ENCODE peak calls at places on chromosomes 13 and 19, in eight cellular contexts. Y, S, E, M, D, R, U and J are unnamed samples.

GRCh38 chr13:73593199-73593765 is 534.5 kb downstream of the KLF5 start:
- DNase-seq in S (no peak), R (no peak), E (no peak), Y (no peak), D (no peak), U (no peak), M (no peak), J (no peak)

GRCh38 chr19:50718255-50719118 is 1.1 kb downstream of the SHANK1 start:
- DNase-seq in S (no peak), Y (no peak), E (peak), R (no peak), U (no peak), D (no peak), M (no peak), J (no peak)

GRCh38 chr19:39533003-39533512 is 406 bp upstream of the EID2B start:
- DNase-seq in E (no peak), D (no peak), U (no peak), R (no peak), M (no peak), Y (no peak), S (no peak), J (no peak)

GRCh38 chr19:5947435-5947834 is 30.5 kb downstream of the RANBP3 start:
- DNase-seq in Y (peak), S (peak), U (no peak), R (peak), M (no peak), D (no peak), E (peak), J (no peak)

GRCh38 chr13:44609137-44609536 is 33.0 kb upstream of the TSC22D1 start:
- DNase-seq in E (no peak), D (no peak), S (no peak), M (no peak), U (no peak), R (no peak), Y (no peak), J (no peak)

GRCh38 chr13:29279859-29280258 is 315.6 kb downstream of the SLC7A1 start:
- DNase-seq in E (no peak), U (no peak), S (no peak), D (no peak), Y (no peak), M (no peak), R (no peak), J (no peak)

GRCh38 chr13:30394798-30395191 is 27.5 kb upstream of the UBE2L5 start:
- DNase-seq in Y (no peak), D (no peak), S (no peak), E (no peak), U (no peak), R (no peak), M (no peak), J (no peak)

GRCh38 chr13:59103004-59103768 is 1060.5 kb downstream of the DIAPH3 start:
- DNase-seq in D (no peak), M (no peak), R (no peak), U (no peak), S (no peak), Y (no peak), E (no peak), J (no peak)

GRCh38 chr13:45055902-45056648 is 64.2 kb upstream of the GTF2F2 start:
- DNase-seq in D (peak), S (peak), U (peak), R (no peak), E (no peak), M (peak), Y (no peak), J (no peak)

GRCh38 chr19:55400281-55401087 is 7.1 kb downstream of the UBE2S start:
- DNase-seq in S (no peak), D (no peak), Y (no peak), R (no peak), M (no peak), E (no peak), U (peak), J (no peak)

GRCh38 chr13:80873589-80873988 is 532.7 kb upstream of the SPRY2 start:
- DNase-seq in M (no peak), S (no peak), D (no peak), E (no peak), U (no peak), Y (no peak), R (no peak), J (no peak)

GRCh38 chr13:45503658-45504057 is 38.9 kb downstream of the COG3 start:
- DNase-seq in S (no peak), D (no peak), M (no peak), U (no peak), R (no peak), E (no peak), Y (no peak), J (no peak)

GRCh38 chr19:49445997-49446396 is 4.7 kb upstream of the SLC17A7 start:
- DNase-seq in R (no peak), E (no peak), D (no peak), S (no peak), Y (no peak), U (no peak), M (no peak), J (no peak)

GRCh38 chr13:24005711-24006281 is 108.5 kb upstream of the C1QTNF9B start:
- DNase-seq in M (no peak), D (no peak), U (no peak), Y (no peak), R (no peak), S (no peak), E (no peak), J (no peak)

GRCh38 chr13:65310663-65311328 is 1919.3 kb downstream of the PCDH9 start:
- DNase-seq in Y (no peak), D (no peak), E (no peak), U (no peak), S (no peak), R (no peak), M (no peak), J (no peak)

GRCh38 chr19:40512473-40513344 is 45.9 kb downstream of the SPTBN4 start:
- DNase-seq in S (no peak), R (no peak), Y (no peak), D (no peak), E (no peak), U (peak), M (no peak), J (no peak)

GRCh38 chr19:5345895-5346386 is 5.3 kb upstream of the PTPRS start:
- DNase-seq in M (peak), Y (no peak), D (peak), E (no peak), R (no peak), U (no peak), S (no peak), J (no peak)

GRCh38 chr13:99151516-99151915 is 49.1 kb upstream of the UBAC2 start:
- DNase-seq in D (peak), Y (no peak), E (no peak), S (no peak), U (no peak), R (no peak), M (peak), J (no peak)

GRCh38 chr13:40502236-40502635 is 164.2 kb downstream of the FOXO1 start:
- DNase-seq in U (peak), D (no peak), S (no peak), E (no peak), M (no peak), Y (no peak), R (no peak), J (no peak)

GRCh38 chr13:32409561-32410440 is 18.1 kb downstream of the N4BP2L1 start:
- DNase-seq in E (peak), Y (peak), D (peak), S (peak), U (no peak), R (peak), M (no peak), J (no peak)

GRCh38 chr19:8331263-8331840 is 10.1 kb downstream of the RPS28 start:
- DNase-seq in Y (no peak), R (no peak), U (no peak), M (no peak), S (no peak), D (no peak), E (peak), J (no peak)

GRCh38 chr19:45038931-45039893 is at the start of gene CLASRP:
- DNase-seq in Y (peak), S (peak), D (peak), U (peak), M (peak), E (peak), R (peak), J (peak)

GRCh38 chr13:72652681-72653080 is 74.7 kb downstream of the MZT1 start:
- DNase-seq in Y (no peak), D (no peak), U (no peak), E (no peak), R (no peak), S (no peak), M (peak), J (no peak)

GRCh38 chr13:47213057-47213456 is 316.2 kb upstream of the HTR2A start:
- DNase-seq in U (no peak), Y (no peak), R (no peak), E (no peak), D (no peak), M (no peak), S (no peak), J (no peak)

GRCh38 chr13:83881031-83881727 is 1.1 kb downstream of the SLITRK1 start:
- DNase-seq in R (no peak), M (no peak), D (no peak), E (no peak), Y (no peak), U (no peak), S (no peak), J (no peak)

GRCh38 chr19:27894906-27895754 is 1317.8 kb downstream of the UQCRFS1 start:
- DNase-seq in U (no peak), E (no peak), M (no peak), S (no peak), Y (no peak), R (no peak), D (no peak), J (no peak)

GRCh38 chr19:27905074-27905473 is 1307.9 kb downstream of the UQCRFS1 start:
- DNase-seq in R (no peak), Y (no peak), U (no peak), M (no peak), S (no peak), D (no peak), E (no peak), J (no peak)

GRCh38 chr19:30855475-30855874 is 483.3 kb downstream of the ZNF536 start:
- DNase-seq in D (no peak), U (no peak), E (no peak), R (peak), M (no peak), S (no peak), Y (no peak), J (peak)

GRCh38 chr13:89455741-89456140 is 1784.6 kb downstream of the SLITRK5 start:
- DNase-seq in R (no peak), E (no peak), D (no peak), U (no peak), S (no peak), Y (no peak), M (peak), J (no peak)

GRCh38 chr13:78608254-78608704 is 4.9 kb upstream of the POU4F1 start:
- DNase-seq in U (no peak), R (no peak), D (no peak), M (no peak), E (no peak), Y (no peak), S (no peak), J (no peak)

GRCh38 chr19:12077375-12077774 is 12.8 kb downstream of the ZNF844 start:
- DNase-seq in Y (no peak), U (no peak), M (no peak), D (no peak), E (no peak), R (no peak), S (no peak), J (no peak)

GRCh38 chr13:27868639-27869435 is 51.0 kb upstream of the PDX1 start:
- DNase-seq in R (no peak), Y (no peak), D (no peak), M (no peak), E (no peak), S (no peak), U (no peak), J (no peak)
- TF ChIP-seq CTCF in R (no peak), Y (peak), D (peak), M (peak), E (peak), S (peak), U (peak), J (peak)

GRCh38 chr13:39049274-39049673 is 11.0 kb downstream of the NHLRC3 start:
- DNase-seq in D (no peak), S (no peak), R (no peak), E (no peak), M (no peak), U (no peak), Y (no peak), J (no peak)

GRCh38 chr13:39051157-39051556 is 12.9 kb downstream of the NHLRC3 start:
- DNase-seq in M (peak), Y (no peak), E (no peak), D (peak), U (no peak), R (no peak), S (no peak), J (no peak)

GRCh38 chr13:39044536-39044935 is 6.3 kb downstream of the NHLRC3 start:
- DNase-seq in Y (no peak), D (no peak), E (no peak), M (no peak), R (no peak), U (no peak), S (no peak), J (no peak)

GRCh38 chr13:39048806-39049205 is 10.6 kb downstream of the NHLRC3 start:
- DNase-seq in Y (no peak), R (no peak), S (no peak), M (no peak), U (no peak), D (no peak), E (no peak), J (no peak)

DNA sequence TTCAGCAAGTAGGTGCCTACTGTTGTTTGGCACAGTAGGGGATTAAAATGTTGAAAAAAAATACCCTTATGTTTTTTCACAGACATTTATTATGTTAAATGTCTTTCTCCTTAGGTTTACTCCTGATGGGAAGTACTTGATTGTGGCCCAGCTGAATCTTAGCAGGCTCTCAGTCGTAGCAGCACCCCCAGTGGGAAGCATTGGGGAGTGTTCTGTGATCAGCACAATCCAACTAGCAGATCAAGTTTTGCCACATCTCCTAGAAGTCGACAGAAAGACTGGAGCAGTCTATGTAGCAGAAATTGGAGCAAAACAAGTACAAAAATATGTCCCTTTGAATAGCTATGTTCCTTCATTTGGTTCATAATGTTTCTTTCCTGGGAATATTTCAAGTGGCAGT is 9.3 kb downstream of the NHLRC3 start:
- DNase-seq in S (no peak), R (no peak), E (no peak), D (no peak), M (no peak), Y (no peak), U (peak), J (no peak)
- TF ChIP-seq CTCF in S (no peak), R (no peak), E (no peak), D (peak), M (peak), Y (no peak), U (no peak), J (peak)

GRCh38 chr19:46624958-46625661 is at the start of gene PTGIR:
- DNase-seq in Y (peak), U (peak), M (no peak), S (peak), D (peak), E (peak), R (peak), J (no peak)
- TF ChIP-seq CTCF in Y (no peak), U (no peak), M (peak), S (no peak), D (peak), E (no peak), R (no peak), J (no peak)

DNA sequence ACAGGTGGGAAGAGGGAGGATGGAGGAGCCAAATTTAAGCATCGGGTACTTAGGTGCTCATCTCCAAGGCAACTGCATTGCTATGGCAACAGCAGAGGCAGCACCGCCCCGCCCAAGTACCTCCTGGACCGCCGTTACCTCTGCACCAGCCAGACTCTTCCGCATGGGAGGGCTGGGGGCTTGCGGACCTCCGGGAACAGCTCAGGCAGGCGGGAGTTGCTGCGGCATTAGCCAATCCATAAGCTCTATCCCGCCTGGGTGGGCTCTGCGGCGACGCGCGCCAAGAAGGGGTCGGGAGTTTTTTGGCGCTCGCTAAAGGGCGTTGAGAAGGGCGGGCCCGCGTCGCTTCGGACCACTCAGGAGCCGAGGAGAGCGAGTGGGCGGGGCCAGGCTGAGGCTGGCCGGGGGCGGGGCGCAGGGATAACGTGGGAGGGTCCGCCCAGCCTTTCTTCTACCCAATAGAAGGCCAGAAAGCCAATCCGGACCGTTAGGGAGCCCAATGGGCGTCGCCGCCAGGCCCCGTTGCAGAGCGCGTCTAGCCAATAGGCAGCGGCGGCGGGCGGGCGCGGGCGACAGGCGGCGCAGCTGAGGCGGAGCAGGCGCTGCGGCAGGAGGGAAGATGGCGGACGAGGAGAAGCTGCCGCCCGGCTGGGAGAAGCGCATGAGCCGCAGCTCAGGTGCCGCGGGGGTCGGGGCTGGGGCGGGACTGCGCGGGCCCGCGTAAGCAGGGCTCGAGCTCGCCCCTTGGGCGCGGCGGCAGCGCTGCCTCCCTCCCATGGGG is at the start of gene PIN1:
- DNase-seq in E (peak), Y (peak), M (peak), U (peak), S (peak), D (peak), R (peak), J (peak)
- TF ChIP-seq CTCF in E (peak), Y (peak), M (peak), U (peak), S (peak), D (peak), R (peak), J (peak)

DNA sequence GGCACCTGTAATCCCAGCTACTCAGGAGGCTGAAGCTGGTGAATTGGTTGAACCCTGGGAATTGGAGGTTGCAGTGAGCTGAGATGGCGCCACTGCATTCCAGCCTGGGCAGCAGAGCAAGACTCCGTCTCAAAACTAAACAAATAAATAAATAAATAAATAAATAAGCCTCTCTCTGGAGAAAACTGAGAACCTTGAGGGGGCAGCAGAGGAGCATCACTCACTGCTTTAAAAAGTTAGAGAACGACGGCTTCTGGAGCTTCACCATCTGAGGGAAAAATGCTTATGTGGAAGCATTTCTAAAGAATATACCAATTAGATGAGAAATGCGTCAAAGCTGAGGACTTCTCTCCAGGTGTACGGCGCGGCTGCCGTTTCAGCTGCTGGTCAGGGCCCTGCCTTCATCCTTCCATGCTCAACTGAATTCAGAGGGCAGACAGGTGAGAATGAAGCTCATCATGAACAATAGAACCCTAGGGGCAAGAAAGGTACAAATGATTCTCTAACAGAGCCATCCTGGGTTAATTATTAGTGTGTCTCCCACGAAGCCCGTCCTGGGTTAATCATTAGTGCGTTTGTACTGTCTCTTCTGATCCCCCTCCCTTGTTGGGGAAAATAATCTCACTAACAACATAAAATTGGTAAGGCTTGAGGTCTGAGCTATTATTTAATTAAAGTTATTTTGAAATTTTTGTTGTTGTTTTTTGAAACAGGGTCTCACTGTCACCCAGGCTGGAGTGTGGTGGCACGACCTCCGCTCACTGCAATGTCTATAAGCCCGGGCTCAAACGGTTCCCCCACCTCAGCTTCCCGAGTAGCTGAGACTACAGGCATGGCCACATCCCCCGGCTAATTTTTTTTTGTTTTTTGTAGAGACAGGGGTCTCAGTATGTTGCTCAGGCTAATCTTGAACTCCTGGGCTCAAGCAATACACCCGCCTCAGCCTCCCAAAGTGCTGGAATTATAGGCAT is 80.1 kb downstream of the IPO5 start:
- DNase-seq in R (no peak), E (no peak), Y (no peak), D (peak), U (peak), S (peak), M (no peak), J (no peak)
- TF ChIP-seq CTCF in R (peak), E (no peak), Y (peak), D (peak), U (peak), S (peak), M (peak), J (peak)

DNA sequence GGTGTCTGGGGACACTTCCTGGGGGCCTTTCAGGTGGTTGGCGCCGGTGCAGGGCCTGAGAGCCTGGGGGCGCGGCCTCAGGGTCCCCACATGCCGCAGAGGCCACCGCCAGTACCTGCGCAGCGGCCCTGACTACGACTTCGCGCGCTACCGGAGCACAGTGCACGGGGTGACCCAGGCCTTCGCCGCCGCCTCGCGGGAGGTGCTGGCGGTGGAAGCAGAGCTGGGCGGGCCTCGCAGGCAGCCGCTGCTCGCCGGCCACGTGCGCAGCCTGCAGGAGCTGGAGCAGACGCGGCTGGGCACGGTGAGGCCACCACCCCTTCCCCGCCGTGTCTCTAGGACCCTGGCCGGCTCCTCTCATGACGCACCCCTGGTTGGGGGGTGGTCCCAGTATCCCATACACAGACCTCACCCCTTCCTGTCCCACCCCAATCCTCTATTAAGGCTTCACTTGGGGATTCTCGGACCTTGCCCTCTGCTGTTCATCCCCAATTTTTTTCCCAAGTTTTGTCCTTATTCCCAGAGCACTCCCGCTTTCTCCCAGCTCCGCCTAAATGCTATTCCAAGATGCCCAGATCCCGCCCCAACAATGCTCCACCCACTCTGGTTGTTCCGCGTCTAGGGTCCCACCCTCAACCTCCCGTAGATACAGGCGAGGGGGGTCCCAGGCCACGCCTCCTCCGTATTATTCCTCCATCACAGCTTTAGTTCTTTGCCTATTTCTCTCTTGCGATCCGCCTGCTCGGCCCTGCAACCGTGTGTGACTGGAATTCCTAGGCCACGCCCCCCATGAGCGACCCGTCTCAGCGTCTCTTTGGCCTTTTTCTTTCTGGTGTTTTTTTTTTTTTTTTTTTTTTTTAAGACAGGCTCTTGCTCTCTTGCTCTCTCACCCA is 1.0 kb downstream of the REX1BD start:
- DNase-seq in E (peak), U (peak), D (peak), R (peak), Y (peak), M (peak), S (peak), J (no peak)
- TF ChIP-seq CTCF in E (no peak), U (no peak), D (no peak), R (peak), Y (peak), M (peak), S (no peak), J (no peak)

GRCh38 chr19:29367701-29368306 is 154.9 kb upstream of the UQCRFS1 start:
- DNase-seq in S (no peak), M (no peak), R (no peak), E (no peak), U (no peak), D (no peak), Y (no peak), J (peak)
- TF ChIP-seq CTCF in S (no peak), M (no peak), R (no peak), E (no peak), U (no peak), D (no peak), Y (no peak), J (no peak)